ENCODE peak calls at places on chromosomes 16 and 17, in nine cellular contexts. One of them, this sample, is unnamed. For H3K4me1, the result is how much of the 10 kb centered on the place peaks cover.

GRCh38 chr17:45135978-45136791 is 698 bp downstream of the ACBD4 start:
- DNase-seq in A549: no peak
- DNase-seq in uterus: no peak
- DNase-seq in neural progenitor cell: no peak
- DNase-seq in BE2C: peak
- DNase-seq in endodermal cell: no peak
- DNase-seq in spleen: peak
- DNase-seq in aorta: no peak
- DNase-seq in SK-N-SH: peak
- DNase-seq in this sample: peak

GRCh38 chr16:66521951-66522771 is 27.8 kb downstream of the TK2 start:
- DNase-seq in uterus: no peak
- DNase-seq in endodermal cell: peak
- DNase-seq in neural progenitor cell: no peak
- DNase-seq in A549: no peak
- DNase-seq in BE2C: no peak
- DNase-seq in SK-N-SH: no peak
- DNase-seq in aorta: peak
- DNase-seq in spleen: peak
- DNase-seq in this sample: peak

GRCh38 chr16:57474671-57475661 is 11.3 kb downstream of the DOK4 start:
- DNase-seq in BE2C: peak
- DNase-seq in spleen: peak
- DNase-seq in neural progenitor cell: no peak
- DNase-seq in uterus: no peak
- DNase-seq in A549: no peak
- DNase-seq in SK-N-SH: no peak
- DNase-seq in aorta: no peak
- DNase-seq in endodermal cell: no peak
- DNase-seq in this sample: no peak

GRCh38 chr17:28957992-28958355 is 6.7 kb upstream of the PHF12 start:
- DNase-seq in A549: no peak
- DNase-seq in uterus: no peak
- DNase-seq in aorta: no peak
- DNase-seq in SK-N-SH: no peak
- DNase-seq in spleen: no peak
- DNase-seq in neural progenitor cell: no peak
- DNase-seq in BE2C: no peak
- DNase-seq in endodermal cell: peak
- DNase-seq in this sample: no peak

GRCh38 chr17:81061027-81061426 is 26.1 kb downstream of the BAIAP2 start:
- DNase-seq in SK-N-SH: no peak
- DNase-seq in neural progenitor cell: no peak
- DNase-seq in spleen: no peak
- DNase-seq in endodermal cell: no peak
- DNase-seq in A549: no peak
- DNase-seq in BE2C: no peak
- DNase-seq in aorta: no peak
- DNase-seq in uterus: no peak
- DNase-seq in this sample: no peak

GRCh38 chr17:61836266-61837174 is 26.8 kb downstream of the BRIP1 start:
- DNase-seq in SK-N-SH: no peak
- DNase-seq in spleen: no peak
- DNase-seq in BE2C: no peak
- DNase-seq in neural progenitor cell: no peak
- DNase-seq in uterus: no peak
- DNase-seq in aorta: no peak
- DNase-seq in endodermal cell: no peak
- DNase-seq in A549: no peak
- DNase-seq in this sample: no peak

GRCh38 chr17:29933379-29933778 is 3.4 kb upstream of the SSH2 start:
- DNase-seq in SK-N-SH: no peak
- DNase-seq in spleen: no peak
- DNase-seq in neural progenitor cell: peak
- DNase-seq in endodermal cell: peak
- DNase-seq in aorta: no peak
- DNase-seq in uterus: no peak
- DNase-seq in A549: no peak
- DNase-seq in BE2C: no peak
- DNase-seq in this sample: no peak

GRCh38 chr17:74852237-74853047 is 7.2 kb downstream of the GRIN2C start:
- DNase-seq in SK-N-SH: peak
- DNase-seq in uterus: no peak
- DNase-seq in A549: no peak
- DNase-seq in endodermal cell: peak
- DNase-seq in BE2C: no peak
- DNase-seq in aorta: no peak
- DNase-seq in spleen: no peak
- DNase-seq in neural progenitor cell: peak
- DNase-seq in this sample: no peak

GRCh38 chr17:4973431-4973830 is 5.8 kb upstream of the SPAG7 start:
- DNase-seq in endodermal cell: peak
- DNase-seq in neural progenitor cell: no peak
- DNase-seq in uterus: no peak
- DNase-seq in aorta: no peak
- DNase-seq in SK-N-SH: no peak
- DNase-seq in BE2C: no peak
- DNase-seq in spleen: no peak
- DNase-seq in A549: no peak
- DNase-seq in this sample: no peak

GRCh38 chr16:86118467-86119307 is 219.7 kb downstream of the IRF8 start:
- DNase-seq in aorta: no peak
- DNase-seq in SK-N-SH: no peak
- DNase-seq in neural progenitor cell: no peak
- DNase-seq in uterus: no peak
- DNase-seq in BE2C: no peak
- DNase-seq in spleen: no peak
- DNase-seq in endodermal cell: no peak
- DNase-seq in A549: no peak
- DNase-seq in this sample: no peak

GRCh38 chr16:85201566-85201965 is 89.3 kb upstream of the CIBAR2 start:
- DNase-seq in A549: no peak
- DNase-seq in aorta: no peak
- DNase-seq in endodermal cell: no peak
- DNase-seq in SK-N-SH: no peak
- DNase-seq in uterus: no peak
- DNase-seq in spleen: no peak
- DNase-seq in neural progenitor cell: peak
- DNase-seq in BE2C: no peak
- DNase-seq in this sample: no peak

GRCh38 chr17:19381741-19382444 is 3.6 kb downstream of the MAPK7 start:
- DNase-seq in spleen: peak
- DNase-seq in SK-N-SH: no peak
- DNase-seq in neural progenitor cell: no peak
- DNase-seq in BE2C: no peak
- DNase-seq in endodermal cell: no peak
- DNase-seq in aorta: no peak
- DNase-seq in uterus: peak
- DNase-seq in A549: no peak
- DNase-seq in this sample: no peak

GRCh38 chr16:23207485-23207884 is 24.9 kb downstream of the SCNN1G start:
- DNase-seq in SK-N-SH: peak
- DNase-seq in A549: no peak
- DNase-seq in spleen: no peak
- DNase-seq in aorta: no peak
- DNase-seq in neural progenitor cell: peak
- DNase-seq in BE2C: no peak
- DNase-seq in uterus: no peak
- DNase-seq in endodermal cell: no peak
- DNase-seq in this sample: no peak

GRCh38 chr17:35977509-35977908 is 3.8 kb downstream of the CCL16 start:
- DNase-seq in spleen: no peak
- DNase-seq in neural progenitor cell: no peak
- DNase-seq in endodermal cell: no peak
- DNase-seq in A549: no peak
- DNase-seq in uterus: no peak
- DNase-seq in aorta: no peak
- DNase-seq in BE2C: no peak
- DNase-seq in SK-N-SH: no peak
- DNase-seq in this sample: no peak

GRCh38 chr17:70797166-70797565 is 627.8 kb downstream of the KCNJ2 start:
- DNase-seq in BE2C: no peak
- DNase-seq in uterus: no peak
- DNase-seq in aorta: no peak
- DNase-seq in neural progenitor cell: no peak
- DNase-seq in A549: no peak
- DNase-seq in spleen: no peak
- DNase-seq in SK-N-SH: no peak
- DNase-seq in endodermal cell: no peak
- DNase-seq in this sample: no peak

GRCh38 chr17:4678448-4679026 is 25.4 kb downstream of the PELP1 start:
- DNase-seq in SK-N-SH: peak
- DNase-seq in A549: peak
- DNase-seq in uterus: no peak
- DNase-seq in BE2C: no peak
- DNase-seq in spleen: no peak
- DNase-seq in aorta: no peak
- DNase-seq in neural progenitor cell: no peak
- DNase-seq in endodermal cell: no peak
- DNase-seq in this sample: no peak

GRCh38 chr16:87383522-87384161 is at the start of gene FBXO31:
- DNase-seq in neural progenitor cell: peak
- DNase-seq in A549: peak
- DNase-seq in uterus: peak
- DNase-seq in endodermal cell: peak
- DNase-seq in SK-N-SH: peak
- DNase-seq in aorta: peak
- DNase-seq in spleen: peak
- DNase-seq in BE2C: peak
- DNase-seq in this sample: peak
- H3K4me1 ChIP-seq in neural progenitor cell: under half
- H3K4me1 ChIP-seq in A549: under half
- H3K4me1 ChIP-seq in uterus: under half
- H3K4me1 ChIP-seq in endodermal cell: under half
- H3K4me1 ChIP-seq in SK-N-SH: under half
- H3K4me1 ChIP-seq in aorta: under half
- H3K4me1 ChIP-seq in spleen: under half
- H3K4me1 ChIP-seq in BE2C: under half
- H3K4me1 ChIP-seq in this sample: under half

GRCh38 chr16:19523184-19523558 is 571 bp upstream of the CCP110 start:
- DNase-seq in uterus: peak
- DNase-seq in A549: no peak
- DNase-seq in BE2C: no peak
- DNase-seq in endodermal cell: no peak
- DNase-seq in aorta: no peak
- DNase-seq in spleen: peak
- DNase-seq in SK-N-SH: no peak
- DNase-seq in neural progenitor cell: no peak
- DNase-seq in this sample: no peak
- H3K4me3 ChIP-seq in uterus: peak
- H3K4me3 ChIP-seq in A549: no peak
- H3K4me3 ChIP-seq in BE2C: peak
- H3K4me3 ChIP-seq in endodermal cell: peak
- H3K4me3 ChIP-seq in aorta: no peak
- H3K4me3 ChIP-seq in spleen: peak
- H3K4me3 ChIP-seq in SK-N-SH: peak
- H3K4me3 ChIP-seq in neural progenitor cell: peak
- H3K4me3 ChIP-seq in this sample: peak

GRCh38 chr17:59355030-59355694 is 23.7 kb downstream of the YPEL2 start:
- DNase-seq in neural progenitor cell: no peak
- DNase-seq in uterus: no peak
- DNase-seq in endodermal cell: no peak
- DNase-seq in SK-N-SH: no peak
- DNase-seq in aorta: no peak
- DNase-seq in A549: no peak
- DNase-seq in BE2C: no peak
- DNase-seq in spleen: no peak
- DNase-seq in this sample: no peak

GRCh38 chr17:59357929-59358328 is 26.5 kb downstream of the YPEL2 start:
- DNase-seq in A549: no peak
- DNase-seq in aorta: no peak
- DNase-seq in uterus: no peak
- DNase-seq in SK-N-SH: no peak
- DNase-seq in endodermal cell: no peak
- DNase-seq in neural progenitor cell: no peak
- DNase-seq in BE2C: no peak
- DNase-seq in spleen: no peak
- DNase-seq in this sample: no peak

GRCh38 chr17:59355695-59356323 is 24.4 kb downstream of the YPEL2 start:
- DNase-seq in endodermal cell: no peak
- DNase-seq in uterus: no peak
- DNase-seq in neural progenitor cell: no peak
- DNase-seq in spleen: no peak
- DNase-seq in SK-N-SH: no peak
- DNase-seq in BE2C: no peak
- DNase-seq in aorta: no peak
- DNase-seq in A549: no peak
- DNase-seq in this sample: peak

GRCh38 chr17:59356543-59357218 is 25.2 kb downstream of the YPEL2 start:
- DNase-seq in BE2C: no peak
- DNase-seq in endodermal cell: no peak
- DNase-seq in SK-N-SH: no peak
- DNase-seq in A549: no peak
- DNase-seq in aorta: no peak
- DNase-seq in neural progenitor cell: no peak
- DNase-seq in uterus: no peak
- DNase-seq in spleen: no peak
- DNase-seq in this sample: no peak

GRCh38 chr17:59357219-59357699 is 25.8 kb downstream of the YPEL2 start:
- DNase-seq in BE2C: no peak
- DNase-seq in spleen: no peak
- DNase-seq in neural progenitor cell: no peak
- DNase-seq in aorta: no peak
- DNase-seq in endodermal cell: no peak
- DNase-seq in uterus: no peak
- DNase-seq in A549: no peak
- DNase-seq in SK-N-SH: no peak
- DNase-seq in this sample: no peak
- H3K4me1 ChIP-seq in BE2C: under half
- H3K4me1 ChIP-seq in spleen: under half
- H3K4me1 ChIP-seq in neural progenitor cell: under half
- H3K4me1 ChIP-seq in aorta: under half
- H3K4me1 ChIP-seq in endodermal cell: under half
- H3K4me1 ChIP-seq in uterus: under half
- H3K4me1 ChIP-seq in A549: under half
- H3K4me1 ChIP-seq in SK-N-SH: under half
- H3K4me1 ChIP-seq in this sample: half or more

DNA sequence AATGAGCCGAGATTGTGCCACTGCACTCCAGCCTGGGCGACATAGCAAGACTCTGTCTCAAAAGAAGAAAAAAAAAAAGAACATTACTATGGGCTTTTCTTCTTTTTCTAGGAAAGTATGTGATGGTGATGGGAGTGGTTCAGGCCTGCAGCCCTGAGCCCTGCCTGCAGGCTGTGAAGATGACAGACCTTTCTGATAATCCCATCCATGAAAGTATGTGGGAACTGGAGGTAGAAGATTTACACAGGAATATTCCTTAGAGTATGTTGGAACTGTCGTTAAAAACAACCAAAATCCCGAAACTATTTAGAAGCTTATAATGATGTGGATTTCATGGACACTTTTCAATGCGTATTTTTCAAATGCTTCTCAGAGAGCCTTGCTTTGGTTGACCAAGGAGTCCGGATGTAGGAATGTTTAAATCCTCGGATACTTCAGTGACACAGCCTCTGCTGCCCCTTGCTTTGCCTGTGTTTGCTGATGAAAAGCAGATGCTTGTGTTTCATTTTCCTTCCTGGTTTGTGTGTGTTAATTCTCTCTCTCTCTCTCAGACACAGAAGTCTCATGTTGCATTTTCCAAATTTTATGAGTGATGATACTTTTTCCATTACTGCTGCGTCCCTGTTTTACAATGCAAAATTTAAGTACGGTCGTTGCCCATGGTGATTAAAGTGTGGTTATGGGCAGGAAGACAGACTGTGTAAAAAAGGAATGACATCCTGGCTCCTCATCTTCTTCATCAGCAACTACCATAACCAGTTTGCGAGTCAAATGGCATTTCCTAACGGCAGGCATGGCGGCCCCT is 5.5 kb downstream of the RMI2 start:
- DNase-seq in aorta: no peak
- DNase-seq in spleen: no peak
- DNase-seq in A549: no peak
- DNase-seq in uterus: no peak
- DNase-seq in SK-N-SH: peak
- DNase-seq in endodermal cell: no peak
- DNase-seq in BE2C: no peak
- DNase-seq in neural progenitor cell: no peak
- DNase-seq in this sample: no peak
- H3K4me3 ChIP-seq in aorta: no peak
- H3K4me3 ChIP-seq in spleen: no peak
- H3K4me3 ChIP-seq in A549: no peak
- H3K4me3 ChIP-seq in uterus: no peak
- H3K4me3 ChIP-seq in SK-N-SH: peak
- H3K4me3 ChIP-seq in endodermal cell: no peak
- H3K4me3 ChIP-seq in BE2C: no peak
- H3K4me3 ChIP-seq in neural progenitor cell: no peak
- H3K4me3 ChIP-seq in this sample: no peak

This sample was measured in testis.